ENCODE peak calls at places on chromosomes 7 and 10, in eight cellular contexts. A is transverse colon, K is uterus, M is tibial nerve, Q is heart left ventricle, U is IMR-90, D is body of pancreas, T is adrenal gland. G is an unnamed sample.
A peak's percentile ranks its signal among the peaks of the same experiment; 100 is the strongest.

GRCh38 chr7:48299580-48300169 is 128.4 kb downstream of the ABCA13 start:
- DNase-seq in D (peak; percentile 24), K (no peak), T (peak; percentile 74), U (peak; percentile 80), A (peak; percentile 22), Q (peak; percentile 45), M (peak; percentile 50), G (peak; percentile 55)

GRCh38 chr10:119296703-119297102 is 89.3 kb downstream of the GRK5 start:
- DNase-seq in T (no peak), K (no peak), M (no peak), U (peak; percentile 54), Q (peak; percentile 68), D (peak; percentile 94), A (no peak), G (peak; percentile 90)

GRCh38 chr10:86971146-86971991 is 3.1 kb downstream of the ADIRF start:
- DNase-seq in D (peak; percentile 92), Q (peak; percentile 92), M (peak; percentile 91), T (peak; percentile 96), A (peak; percentile 94), U (peak; percentile 85), K (peak; percentile 98), G (peak; percentile 81)

GRCh38 chr7:9125246-9125645 is 691.8 kb downstream of the NXPH1 start:
- DNase-seq in M (no peak), Q (no peak), K (no peak), T (no peak), D (no peak), U (no peak), A (no peak), G (no peak)

GRCh38 chr10:36676321-36677169 is 448.9 kb upstream of the ANKRD30A start:
- DNase-seq in M (no peak), T (no peak), Q (no peak), K (no peak), U (peak; percentile 73), D (no peak), A (no peak), G (no peak)

GRCh38 chr7:144500225-144500624 is 96.7 kb upstream of the NOBOX start:
- DNase-seq in A (no peak), M (no peak), U (no peak), Q (no peak), T (no peak), K (no peak), D (no peak), G (no peak)

GRCh38 chr7:129522088-129522970 is 20.0 kb downstream of the SMKR1 start:
- DNase-seq in M (no peak), K (no peak), T (no peak), Q (no peak), U (no peak), A (no peak), D (no peak), G (no peak)

GRCh38 chr7:46534593-46535271 is 613.7 kb upstream of the IGFBP3 start:
- DNase-seq in K (no peak), Q (no peak), T (peak; percentile 26), U (peak; percentile 93), M (no peak), D (no peak), A (peak; percentile 33), G (no peak)

GRCh38 chr10:7306147-7306546 is 104.7 kb downstream of the SFMBT2 start:
- DNase-seq in D (no peak), Q (no peak), K (no peak), A (no peak), M (no peak), U (peak; percentile 2), T (no peak), G (no peak)

GRCh38 chr10:132430861-132431271 is 33.9 kb downstream of the PWWP2B start:
- DNase-seq in D (no peak), T (no peak), Q (no peak), A (no peak), M (no peak), K (no peak), U (no peak), G (no peak)

GRCh38 chr10:14583252-14583651 is 191.4 kb downstream of the FAM107B start:
- DNase-seq in Q (no peak), A (peak; percentile 72), K (no peak), M (no peak), D (no peak), T (no peak), U (no peak), G (no peak)

GRCh38 chr10:7006614-7007013 is 404.2 kb downstream of the SFMBT2 start:
- DNase-seq in U (no peak), K (no peak), D (no peak), A (no peak), M (no peak), Q (no peak), T (no peak), G (no peak)

GRCh38 chr10:103612462-103613365 is 119.2 kb downstream of the NEURL1 start:
- DNase-seq in K (peak; percentile 56), U (peak; percentile 91), A (no peak), M (no peak), Q (no peak), D (no peak), T (no peak), G (no peak)

GRCh38 chr10:15265076-15265475 is 96.6 kb upstream of the NMT2 start:
- DNase-seq in A (no peak), K (no peak), D (no peak), Q (no peak), M (no peak), T (no peak), U (no peak), G (no peak)

GRCh38 chr10:20006169-20006870 is 190.1 kb downstream of the PLXDC2 start:
- DNase-seq in M (no peak), K (no peak), U (no peak), Q (no peak), A (no peak), D (no peak), T (no peak), G (no peak)

GRCh38 chr7:98836811-98837631 is 32.8 kb downstream of the TMEM130 start:
- DNase-seq in M (no peak), D (peak; percentile 31), A (peak; percentile 21), U (peak; percentile 28), Q (peak; percentile 32), K (no peak), T (peak; percentile 64), G (no peak)

GRCh38 chr10:116671274-116671926 is 50.6 kb downstream of the PNLIPRP2 start:
- DNase-seq in M (no peak), Q (no peak), U (peak; percentile 68), A (no peak), D (no peak), K (no peak), T (no peak), G (no peak)

GRCh38 chr10:63901916-63902315 is 380.7 kb downstream of the REEP3 start:
- DNase-seq in D (no peak), Q (no peak), A (no peak), T (no peak), K (no peak), U (no peak), M (no peak), G (no peak)

GRCh38 chr7:106326594-106327537 is 42.1 kb upstream of the NAMPT start:
- DNase-seq in M (no peak), K (no peak), D (no peak), U (peak; percentile 36), A (no peak), T (no peak), Q (no peak), G (no peak)

GRCh38 chr7:117572826-117573620 is 93.2 kb downstream of the CFTR start:
- DNase-seq in T (no peak), K (no peak), A (no peak), M (no peak), Q (no peak), U (no peak), D (no peak), G (no peak)

GRCh38 chr7:47901542-47901941 is 46.7 kb downstream of the PKD1L1 start:
- DNase-seq in A (no peak), Q (no peak), D (no peak), U (peak; percentile 19), K (no peak), T (no peak), M (no peak), G (no peak)

GRCh38 chr7:20220293-20220755 is 3.1 kb upstream of the MACC1 start:
- DNase-seq in M (no peak), Q (no peak), T (no peak), A (no peak), U (no peak), D (no peak), K (no peak), G (no peak)

DNA sequence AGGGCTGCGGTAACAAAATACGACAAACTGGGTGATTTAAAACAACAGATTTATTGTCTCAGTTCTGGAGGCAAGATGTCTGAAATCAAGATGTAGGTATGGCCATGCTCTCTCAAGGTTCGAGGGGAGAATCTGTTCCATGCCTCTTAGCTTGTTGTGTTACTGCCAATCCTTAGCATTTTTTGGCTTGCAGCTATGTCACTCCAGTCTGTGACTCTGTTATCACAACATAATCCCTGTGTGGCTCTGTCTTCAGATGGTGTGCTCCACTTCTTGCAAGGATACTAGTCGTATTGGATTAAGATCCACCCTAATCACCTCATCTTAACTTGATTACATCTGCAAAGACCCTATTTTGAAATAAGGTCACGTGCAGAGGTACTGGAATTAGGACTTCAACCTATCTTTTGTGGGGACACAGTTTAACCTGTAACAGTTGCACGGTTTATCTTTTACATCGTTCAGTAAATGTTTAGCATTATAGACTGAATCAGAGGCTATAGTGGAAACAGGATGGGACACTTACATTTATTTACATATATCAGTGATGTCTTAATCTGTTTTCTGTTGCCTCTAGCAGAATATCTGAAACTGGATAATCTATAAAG is 3.1 kb downstream of the C1GALT1 start:
- DNase-seq in Q (no peak), T (no peak), A (no peak), K (no peak), U (no peak), D (no peak), M (no peak), G (no peak)
- H3K4me3 ChIP-seq in Q (no peak overlapping the region), T (no peak overlapping the region), A (no peak overlapping the region), K (no peak overlapping the region), U (no peak overlapping the region), D (no peak overlapping the region), M (no peak overlapping the region), G (no peak overlapping the region)

DNA sequence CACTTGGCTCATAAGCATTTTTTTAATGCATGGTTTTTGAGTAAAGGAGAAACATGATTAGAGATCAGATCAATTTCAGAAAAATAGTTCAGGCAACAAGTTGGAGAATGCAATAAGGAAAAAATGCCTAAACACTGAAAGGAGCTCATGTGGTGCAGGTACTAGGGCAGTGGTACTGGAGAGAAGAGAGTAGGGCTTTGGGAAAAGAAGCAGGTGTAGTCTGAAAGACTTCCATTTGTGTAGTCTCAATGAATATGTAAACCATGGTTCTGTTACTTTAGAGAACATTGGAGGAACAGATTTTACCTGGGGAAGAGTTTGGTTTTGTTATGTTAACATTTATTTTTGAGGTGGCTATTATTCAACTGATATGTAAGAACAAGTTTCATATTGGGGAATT is 5.5 kb downstream of the GTPBP10 start:
- DNase-seq in T (no peak), Q (no peak), A (no peak), D (no peak), K (no peak), M (no peak), U (no peak), G (no peak)
- TF ChIP-seq POLR2A in T (no peak), Q (no peak), A (no peak), D (no peak), K (no peak), M (no peak), U (no peak), G (no peak)

GRCh38 chr7:52917982-52918578 is 117.4 kb upstream of the POM121L12 start:
- DNase-seq in M (no peak), A (no peak), U (no peak), Q (no peak), K (no peak), T (no peak), D (no peak), G (no peak)
- TF ChIP-seq CTCF in M (no peak), A (peak; percentile 28), U (no peak), Q (no peak), K (no peak), T (peak; percentile 30), D (no peak), G (peak; percentile 35)

GRCh38 chr10:110857265-110858158 is 14.2 kb upstream of the PDCD4 start:
- DNase-seq in A (peak; percentile 71), U (peak; percentile 84), T (peak; percentile 77), K (no peak), Q (no peak), D (peak; percentile 89), M (no peak), G (peak; percentile 83)
- H3K4me3 ChIP-seq in A (peak overlapping the region; percentile 2), U (no peak overlapping the region), T (no peak overlapping the region), K (no peak overlapping the region), Q (no peak overlapping the region), D (no peak overlapping the region), M (no peak overlapping the region), G (no peak overlapping the region)